ENCODE peak calls at places on chromosomes 3 and 15, in seven cellular contexts. Y is GM10248; E is HFFc6; J is putamen; Z is cardiac septum; B is stimulated activated CD4-positive, alpha-beta T cell treated with anti-CD3 and anti-CD28 coated beads, Interleukin-1b, Interleukin-23, amount 100 ng/mL, for 24 hours; G is T-helper 1 cell. Q is an unnamed sample.

GRCh38 chr3:162719684-162720341 is 1223.2 kb downstream of the OTOL1 start:
- DNase-seq in Y (no peak), E (peak; percentile 92), B (no peak), J (no peak), G (no peak), Z (no peak), Q (peak; percentile 45)

GRCh38 chr3:158167737-158168469 is 58.0 kb downstream of the RSRC1 start:
- DNase-seq in E (peak; percentile 95), J (no peak), G (no peak), Y (no peak), B (no peak), Z (no peak), Q (peak; percentile 91)

GRCh38 chr15:64013179-64014043 is 32.9 kb downstream of the DAPK2 start:
- DNase-seq in Z (no peak), E (peak; percentile 20), G (no peak), J (no peak), B (no peak), Y (no peak), Q (peak; percentile 36)

GRCh38 chr3:143337387-143337786 is 217.8 kb downstream of the CHST2 start:
- DNase-seq in Z (no peak), J (no peak), G (no peak), E (no peak), Y (no peak), B (no peak), Q (peak; percentile 40)

GRCh38 chr3:106881177-106881576 is 496.1 kb upstream of the CCDC54 start:
- DNase-seq in B (no peak), Y (no peak), E (no peak), J (no peak), G (no peak), Z (no peak), Q (no peak)

GRCh38 chr3:71312461-71312860 is 271.1 kb downstream of the FOXP1 start:
- DNase-seq in Z (no peak), B (no peak), G (no peak), E (no peak), J (no peak), Y (no peak), Q (no peak)

GRCh38 chr3:58824285-58824684 is 157.7 kb upstream of the FAM3D start:
- DNase-seq in Z (no peak), B (no peak), Y (peak; percentile 25), E (peak; percentile 71), J (peak; percentile 50), G (no peak), Q (peak; percentile 14)

GRCh38 chr3:66107855-66108254 is 69.1 kb upstream of the MAGI1 start:
- DNase-seq in E (no peak), B (no peak), G (no peak), Y (no peak), J (no peak), Z (no peak), Q (peak; percentile 70)

GRCh38 chr15:35444557-35445204 is 101.3 kb downstream of the DPH6 start:
- DNase-seq in B (no peak), Y (peak; percentile 44), J (peak; percentile 38), G (no peak), Z (no peak), E (peak; percentile 48), Q (peak; percentile 15)

GRCh38 chr15:27082526-27082925 is 111.5 kb downstream of the GABRG3 start:
- DNase-seq in B (no peak), G (no peak), Y (no peak), E (no peak), Z (no peak), J (no peak), Q (no peak)

GRCh38 chr3:162337630-162338029 is 841.0 kb downstream of the OTOL1 start:
- DNase-seq in J (no peak), B (no peak), G (no peak), E (no peak), Z (no peak), Y (no peak), Q (no peak)

GRCh38 chr3:10471337-10471721 is 34.1 kb downstream of the ATP2B2 start:
- DNase-seq in J (peak; percentile 77), E (no peak), Z (no peak), G (no peak), Y (no peak), B (no peak), Q (peak; percentile 24)

GRCh38 chr3:154540950-154541604 is 111.1 kb upstream of the GPR149 start:
- DNase-seq in B (no peak), J (no peak), Z (no peak), G (no peak), E (no peak), Y (no peak), Q (no peak)

GRCh38 chr3:1908651-1909445 is 189.8 kb upstream of the CNTN4 start:
- DNase-seq in Z (no peak), B (no peak), G (no peak), E (no peak), J (no peak), Y (no peak), Q (no peak)

GRCh38 chr15:82106671-82107070 is 60.9 kb upstream of the MEX3B start:
- DNase-seq in J (no peak), Y (no peak), B (no peak), Z (no peak), G (no peak), E (no peak), Q (no peak)

GRCh38 chr3:177596248-177596821 is 399.1 kb upstream of the TBL1XR1 start:
- DNase-seq in G (no peak), B (no peak), E (peak; percentile 12), Z (no peak), Y (no peak), J (no peak), Q (peak; percentile 47)

GRCh38 chr3:45596290-45596791 is 1.8 kb downstream of the LIMD1 start:
- DNase-seq in B (no peak), G (no peak), E (no peak), Y (peak; percentile 81), J (no peak), Z (peak; percentile 47), Q (no peak)